ENCODE peak calls at places on chromosome 15, in six cellular contexts. N is HepG2, S is GM12891, R is K562, E is GM12878, X is H1. H is an unnamed sample.
A peak's percentile ranks its signal among the peaks of the same experiment; 100 is the strongest.

GRCh38 chr15:56215769-56216168 is 27.9 kb downstream of the RFX7 start:
- DNase-seq in N (no peak), S (no peak), R (no peak), E (no peak), X (no peak), H (no peak)

GRCh38 chr15:101244039-101244781 is 7.6 kb downstream of the CHSY1 start:
- DNase-seq in N (peak; percentile 63), S (no peak), R (no peak), E (no peak), X (no peak), H (no peak)

GRCh38 chr15:70609919-70610318 is 153.4 kb downstream of the UACA start:
- DNase-seq in N (no peak), S (no peak), R (no peak), E (no peak), X (no peak), H (no peak)

GRCh38 chr15:66802087-66803001 is 100.3 kb downstream of the SMAD6 start:
- DNase-seq in N (no peak), S (no peak), R (peak; percentile 38), E (no peak), X (no peak), H (no peak)

GRCh38 chr15:29089731-29090616 is 179.6 kb downstream of the NSMCE3 start:
- DNase-seq in N (no peak), S (no peak), R (no peak), E (no peak), X (no peak), H (no peak)

GRCh38 chr15:76217029-76217866 is 94.0 kb downstream of the ETFA start:
- DNase-seq in N (no peak), S (no peak), R (no peak), E (no peak), X (no peak), H (no peak)

GRCh38 chr15:72009207-72009606 is 108.7 kb downstream of the MYO9A start:
- DNase-seq in N (peak; percentile 44), S (no peak), R (no peak), E (peak; percentile 20), X (no peak), H (no peak)

GRCh38 chr15:71203573-71204444 is 88.5 kb downstream of the THSD4 start:
- DNase-seq in N (no peak), S (no peak), R (no peak), E (no peak), X (peak; percentile 77), H (no peak)

DNA sequence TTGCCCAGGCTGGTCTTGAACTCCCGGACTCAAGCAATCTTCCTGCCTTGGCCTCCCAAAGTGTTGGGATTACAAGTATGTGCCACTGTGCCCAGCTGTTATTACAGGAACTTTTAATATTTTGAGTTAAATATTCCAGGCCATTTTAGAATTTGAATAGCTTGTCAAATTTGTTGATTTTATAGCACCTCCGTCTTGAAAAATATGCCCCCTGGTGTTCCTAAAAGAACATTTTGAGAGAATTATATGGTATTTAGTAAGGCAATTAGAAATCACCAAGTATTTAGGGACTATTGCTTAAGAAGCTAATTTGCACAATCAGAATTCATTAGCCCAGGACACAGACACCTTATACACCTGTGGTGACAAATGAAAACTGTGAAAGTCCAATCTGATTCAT is 23.7 kb downstream of the PDE8A start:
- DNase-seq in N (no peak), S (no peak), R (no peak), E (no peak), X (no peak), H (no peak)
- TF ChIP-seq POLR2AphosphoS5 in N (no peak), S (no peak), R (no peak), E (no peak), X (no peak), H (no peak)

GRCh38 chr15:48641416-48641815 is 4.1 kb downstream of the FBN1 start:
- DNase-seq in N (no peak), S (peak; percentile 13), R (peak; percentile 16), E (peak; percentile 23), X (no peak), H (no peak)
- TF ChIP-seq TAF1 in N (no peak), S (no peak), R (no peak), E (no peak), X (no peak), H (no peak)

GRCh38 chr15:52018693-52019393 is at the start of gene MAPK6:
- DNase-seq in N (peak; percentile 80), S (peak; percentile 92), R (peak; percentile 97), E (peak; percentile 71), X (peak; percentile 95), H (peak; percentile 95)
- TF ChIP-seq POLR2A in N (peak; percentile 81), S (peak; percentile 80), R (peak; percentile 85), E (peak; percentile 88), X (peak; percentile 95), H (peak; percentile 85)

GRCh38 chr15:89119489-89120478 is 31.5 kb downstream of the ABHD2 start:
- DNase-seq in N (peak; percentile 51), S (no peak), R (no peak), E (no peak), X (no peak), H (no peak)

GRCh38 chr15:89117790-89118189 is 29.5 kb downstream of the ABHD2 start:
- DNase-seq in N (no peak), S (no peak), R (no peak), E (no peak), X (no peak), H (no peak)

GRCh38 chr15:89118481-89118989 is 30.3 kb downstream of the ABHD2 start:
- DNase-seq in N (no peak), S (no peak), R (no peak), E (no peak), X (no peak), H (no peak)

GRCh38 chr15:89122532-89123525 is 34.6 kb downstream of the ABHD2 start:
- DNase-seq in N (no peak), S (no peak), R (no peak), E (no peak), X (no peak), H (no peak)

DNA sequence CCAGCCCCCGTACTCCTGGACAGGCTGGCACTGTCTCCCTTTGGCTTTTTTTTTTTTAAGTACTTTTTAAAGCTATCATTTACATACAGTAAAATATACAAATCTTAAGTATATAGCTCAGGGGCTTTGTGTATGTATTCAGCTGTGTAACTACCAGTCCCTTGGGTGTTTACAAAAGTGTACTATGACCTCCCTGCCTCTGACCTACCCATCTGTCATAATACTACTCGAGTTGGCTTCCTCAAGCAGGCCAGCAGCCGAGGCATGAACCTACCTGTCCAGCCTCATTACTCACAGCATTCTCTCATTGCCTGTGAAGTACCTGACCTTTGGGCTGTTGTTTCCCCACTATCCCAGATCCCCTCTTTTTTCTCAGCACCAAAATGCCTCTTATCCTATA is 33.2 kb downstream of the ABHD2 start:
- DNase-seq in N (peak; percentile 78), S (no peak), R (no peak), E (no peak), X (no peak), H (no peak)
- TF ChIP-seq POLR2AphosphoS5 in N (no peak), S (no peak), R (no peak), E (no peak), X (no peak), H (no peak)

GRCh38 chr15:54604963-54605362 is 591.8 kb downstream of the RSL24D1 start:
- DNase-seq in N (no peak), S (no peak), R (no peak), E (no peak), X (no peak), H (no peak)
- TF ChIP-seq TAF1 in N (no peak), S (no peak), R (no peak), E (no peak), X (no peak), H (no peak)

GRCh38 chr15:78130466-78131294 is 565 bp downstream of the CIB2 start:
- DNase-seq in N (no peak), S (peak; percentile 76), R (peak; percentile 46), E (no peak), X (peak; percentile 56), H (no peak)

GRCh38 chr15:78129098-78130011 is 1.9 kb downstream of the CIB2 start:
- DNase-seq in N (no peak), S (no peak), R (no peak), E (no peak), X (no peak), H (no peak)

GRCh38 chr15:78133801-78134200 is 2.6 kb upstream of the CIB2 start:
- DNase-seq in N (no peak), S (no peak), R (no peak), E (no peak), X (no peak), H (no peak)

GRCh38 chr15:78130012-78130353 is 1.3 kb downstream of the CIB2 start:
- DNase-seq in N (no peak), S (no peak), R (no peak), E (no peak), X (no peak), H (no peak)

GRCh38 chr15:78131295-78132021 is at the start of gene CIB2:
- DNase-seq in N (peak; percentile 43), S (peak; percentile 96), R (peak; percentile 85), E (no peak), X (peak; percentile 91), H (peak; percentile 98)
- TF ChIP-seq POLR2A in N (no peak), S (no peak), R (peak; percentile 83), E (peak; percentile 80), X (no peak), H (peak; percentile 53)

DNA sequence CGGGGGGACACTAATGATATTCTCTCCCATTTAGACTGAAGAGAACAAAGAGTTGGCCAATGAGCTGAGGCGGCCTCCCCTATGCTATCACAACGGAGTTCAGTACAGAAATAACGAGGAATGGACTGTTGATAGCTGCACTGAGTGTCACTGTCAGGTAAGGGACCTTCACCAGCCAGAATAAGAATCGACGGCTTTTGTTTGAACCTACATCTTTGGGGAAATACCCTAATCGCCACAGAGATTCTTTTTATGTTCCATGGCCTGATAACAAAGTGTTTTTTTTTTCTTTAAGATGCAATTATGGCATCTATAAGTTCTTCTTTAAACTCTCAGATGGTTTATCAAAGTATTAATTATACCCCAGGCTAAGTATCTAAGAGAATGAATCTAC is 3.4 kb downstream of the THBS1 start:
- DNase-seq in N (no peak), S (no peak), R (no peak), E (no peak), X (no peak), H (no peak)
- TF ChIP-seq POLR2AphosphoS5 in N (no peak), S (no peak), R (no peak), E (no peak), X (peak; percentile 23), H (no peak)

GRCh38 chr15:31437686-31438085 is 111.1 kb downstream of the KLF13 start:
- DNase-seq in N (no peak), S (no peak), R (no peak), E (no peak), X (no peak), H (no peak)

GRCh38 chr15:31440754-31441298 is 114.2 kb downstream of the KLF13 start:
- DNase-seq in N (no peak), S (no peak), R (no peak), E (no peak), X (no peak), H (no peak)

GRCh38 chr15:31439328-31439727 is 112.7 kb downstream of the KLF13 start:
- DNase-seq in N (peak; percentile 35), S (no peak), R (peak; percentile 47), E (no peak), X (peak; percentile 60), H (no peak)

GRCh38 chr15:31435891-31436628 is 109.4 kb downstream of the KLF13 start:
- DNase-seq in N (no peak), S (no peak), R (peak; percentile 10), E (no peak), X (no peak), H (no peak)

GRCh38 chr15:31438601-31439265 is 112.1 kb downstream of the KLF13 start:
- DNase-seq in N (no peak), S (no peak), R (no peak), E (no peak), X (no peak), H (no peak)
- TF ChIP-seq TAF1 in N (no peak), S (no peak), R (no peak), E (no peak), X (no peak), H (no peak)

H was measured in GM12892.